ENCODE peak calls at places on chromosome 20, in five cellular contexts. One of them, this sample, is unnamed.

GRCh38 chr20:56440346-56441007 is 27.9 kb upstream of the RTF2 start:
- DNase-seq in brain microvascular endothelial cell: no peak
- DNase-seq in H9: no peak
- DNase-seq in gastrocnemius medialis: no peak
- DNase-seq in cerebellum: no peak
- DNase-seq in this sample: no peak

GRCh38 chr20:42714298-42715141 is 475.2 kb downstream of the PTPRT start:
- DNase-seq in cerebellum: no peak
- DNase-seq in gastrocnemius medialis: no peak
- DNase-seq in H9: no peak
- DNase-seq in brain microvascular endothelial cell: no peak
- DNase-seq in this sample: no peak

GRCh38 chr20:52104546-52105044 is 87.0 kb downstream of the ZFP64 start:
- DNase-seq in brain microvascular endothelial cell: peak
- DNase-seq in H9: peak
- DNase-seq in cerebellum: no peak
- DNase-seq in gastrocnemius medialis: no peak
- DNase-seq in this sample: no peak

GRCh38 chr20:58037631-58038030 is 190.8 kb downstream of the ANKRD60 start:
- DNase-seq in gastrocnemius medialis: no peak
- DNase-seq in brain microvascular endothelial cell: no peak
- DNase-seq in H9: no peak
- DNase-seq in cerebellum: no peak
- DNase-seq in this sample: no peak

GRCh38 chr20:21322921-21323321 is 19.8 kb downstream of the XRN2 start:
- DNase-seq in cerebellum: no peak
- DNase-seq in brain microvascular endothelial cell: peak
- DNase-seq in H9: no peak
- DNase-seq in gastrocnemius medialis: no peak
- DNase-seq in this sample: no peak

GRCh38 chr20:17501701-17502100 is 29.5 kb downstream of the BFSP1 start:
- DNase-seq in gastrocnemius medialis: no peak
- DNase-seq in cerebellum: no peak
- DNase-seq in H9: peak
- DNase-seq in brain microvascular endothelial cell: no peak
- DNase-seq in this sample: no peak

GRCh38 chr20:341682-342081 is 5.2 kb upstream of the NRSN2 start:
- DNase-seq in brain microvascular endothelial cell: peak
- DNase-seq in gastrocnemius medialis: no peak
- DNase-seq in H9: no peak
- DNase-seq in cerebellum: no peak
- DNase-seq in this sample: peak

GRCh38 chr20:37867289-37868195 is 35.4 kb upstream of the VSTM2L start:
- DNase-seq in gastrocnemius medialis: no peak
- DNase-seq in brain microvascular endothelial cell: no peak
- DNase-seq in cerebellum: no peak
- DNase-seq in H9: no peak
- DNase-seq in this sample: no peak

GRCh38 chr20:43243672-43244269 is 54.1 kb upstream of the PTPRT start:
- DNase-seq in H9: peak
- DNase-seq in gastrocnemius medialis: no peak
- DNase-seq in cerebellum: no peak
- DNase-seq in brain microvascular endothelial cell: no peak
- DNase-seq in this sample: no peak

GRCh38 chr20:48456361-48457184 is 371.2 kb downstream of the PREX1 start:
- DNase-seq in cerebellum: no peak
- DNase-seq in H9: no peak
- DNase-seq in gastrocnemius medialis: no peak
- DNase-seq in brain microvascular endothelial cell: no peak
- DNase-seq in this sample: no peak

GRCh38 chr20:57657537-57658446 is 37.6 kb upstream of the ZBP1 start:
- DNase-seq in gastrocnemius medialis: peak
- DNase-seq in H9: peak
- DNase-seq in cerebellum: no peak
- DNase-seq in brain microvascular endothelial cell: no peak
- DNase-seq in this sample: no peak

GRCh38 chr20:32893878-32894483 is 35.3 kb downstream of the EFCAB8 start:
- DNase-seq in brain microvascular endothelial cell: peak
- DNase-seq in gastrocnemius medialis: no peak
- DNase-seq in H9: peak
- DNase-seq in cerebellum: no peak
- DNase-seq in this sample: no peak

GRCh38 chr20:64099880-64100565 is 7.3 kb downstream of the NPBWR2 start:
- DNase-seq in gastrocnemius medialis: no peak
- DNase-seq in brain microvascular endothelial cell: no peak
- DNase-seq in cerebellum: no peak
- DNase-seq in H9: no peak
- DNase-seq in this sample: no peak

GRCh38 chr20:17542993-17543412 is 11.8 kb upstream of the BFSP1 start:
- DNase-seq in gastrocnemius medialis: no peak
- DNase-seq in H9: no peak
- DNase-seq in brain microvascular endothelial cell: peak
- DNase-seq in cerebellum: no peak
- DNase-seq in this sample: peak

GRCh38 chr20:39874049-39874893 is 814.8 kb downstream of the MAFB start:
- DNase-seq in brain microvascular endothelial cell: peak
- DNase-seq in H9: peak
- DNase-seq in cerebellum: no peak
- DNase-seq in gastrocnemius medialis: peak
- DNase-seq in this sample: peak

GRCh38 chr20:4740774-4741431 is 19.2 kb downstream of the PRND start:
- DNase-seq in cerebellum: no peak
- DNase-seq in brain microvascular endothelial cell: peak
- DNase-seq in H9: peak
- DNase-seq in gastrocnemius medialis: no peak
- DNase-seq in this sample: peak

GRCh38 chr20:11810316-11811130 is 107.2 kb upstream of the BTBD3 start:
- DNase-seq in cerebellum: peak
- DNase-seq in H9: no peak
- DNase-seq in brain microvascular endothelial cell: no peak
- DNase-seq in gastrocnemius medialis: no peak
- DNase-seq in this sample: no peak

GRCh38 chr20:38113401-38114325 is 51.4 kb downstream of the TGM2 start:
- DNase-seq in gastrocnemius medialis: peak
- DNase-seq in cerebellum: no peak
- DNase-seq in brain microvascular endothelial cell: peak
- DNase-seq in H9: peak
- DNase-seq in this sample: no peak